ENCODE peak calls at places on chromosomes 13 and 19, in ten cellular contexts. W is left colon, U is EL, H is AG04449, G is nucleus accumbens, N is globus pallidus, Z is mucosa of descending colon, L is G401, M is T1000, A is pulmonary artery endothelial cell. P is an unnamed sample.

GRCh38 chr13:104875008-104875762 is 1660.3 kb downstream of the EFNB2 start:
- DNase-seq in A (no peak), H (no peak), U (no peak), N (no peak), L (no peak), W (no peak), Z (no peak), G (no peak), M (no peak), P (no peak)

GRCh38 chr19:10712754-10713153 is 5.1 kb upstream of the DNM2 start:
- DNase-seq in N (no peak), Z (peak; percentile 77), W (peak; percentile 88), H (no peak), G (no peak), U (no peak), L (no peak), A (no peak), M (no peak), P (no peak)

GRCh38 chr19:3345850-3346460 is 20.4 kb upstream of the NFIC start:
- DNase-seq in G (no peak), M (no peak), N (no peak), L (no peak), W (no peak), Z (no peak), A (no peak), U (no peak), H (no peak), P (no peak)

GRCh38 chr13:32471187-32471922 is 43.4 kb upstream of the N4BP2L1 start:
- DNase-seq in H (no peak), U (no peak), M (no peak), W (no peak), G (peak; percentile 30), A (no peak), Z (no peak), N (peak; percentile 48), L (no peak), P (no peak)

GRCh38 chr19:19661675-19662251 is 1.7 kb downstream of the ATP13A1 start:
- DNase-seq in W (no peak), G (no peak), Z (peak; percentile 25), A (no peak), U (no peak), H (no peak), L (no peak), N (no peak), M (no peak), P (no peak)

GRCh38 chr19:50478901-50479715 is 2.5 kb upstream of the GARIN5A start:
- DNase-seq in N (no peak), G (no peak), Z (no peak), W (no peak), U (peak; percentile 56), L (no peak), H (no peak), M (no peak), A (no peak), P (no peak)

GRCh38 chr13:111658150-111659100 is 338.0 kb downstream of the TEX29 start:
- DNase-seq in Z (no peak), M (no peak), A (no peak), G (peak; percentile 70), U (no peak), N (peak; percentile 35), L (no peak), H (no peak), W (no peak), P (no peak)

GRCh38 chr19:36215276-36216171 is 618 bp downstream of the ZNF146 start:
- DNase-seq in U (peak; percentile 28), A (no peak), Z (peak; percentile 37), M (no peak), W (no peak), N (no peak), H (no peak), L (no peak), G (no peak), P (no peak)

GRCh38 chr13:80132741-80133601 is 208.0 kb downstream of the SPRY2 start:
- DNase-seq in M (no peak), Z (peak; percentile 81), N (peak; percentile 86), U (peak; percentile 58), G (peak; percentile 46), A (peak; percentile 30), L (peak; percentile 89), H (no peak), W (peak; percentile 89), P (peak; percentile 53)

GRCh38 chr13:21638319-21639282 is 32.3 kb upstream of the FGF9 start:
- DNase-seq in H (no peak), A (no peak), G (no peak), Z (peak; percentile 74), N (peak; percentile 13), L (peak; percentile 61), U (peak; percentile 20), M (no peak), W (no peak), P (no peak)

GRCh38 chr13:111484959-111485358 is 164.5 kb downstream of the TEX29 start:
- DNase-seq in G (no peak), M (no peak), L (no peak), U (no peak), H (no peak), A (no peak), Z (no peak), N (no peak), W (no peak), P (no peak)

GRCh38 chr13:101327844-101328243 is 88.5 kb downstream of the NALCN start:
- DNase-seq in M (no peak), W (no peak), L (no peak), N (no peak), H (no peak), U (no peak), Z (no peak), A (no peak), G (no peak), P (no peak)

GRCh38 chr13:110818747-110819146 is 96.1 kb downstream of the ANKRD10 start:
- DNase-seq in A (no peak), H (no peak), L (no peak), N (no peak), G (no peak), U (no peak), Z (no peak), W (no peak), M (no peak), P (no peak)

GRCh38 chr13:31031482-31031881 is 99.0 kb downstream of the TEX26 start:
- DNase-seq in G (no peak), Z (no peak), U (no peak), M (no peak), L (no peak), H (no peak), A (no peak), W (no peak), N (no peak), P (no peak)

P was measured in breast epithelium.